ENCODE peak calls at places on chromosomes 12 and 14, in ten cellular contexts. H is IMR-90, W is cardiac muscle cell, S is left ventricle myocardium inferior, Z is Karpas-422, C is Panc1, G is thoracic aorta, O is psoas muscle, I is Peyer's patch, D is tibial artery. A is an unnamed sample. For H3K27me3, the result is how much of the 10 kb centered on the place peaks cover.

GRCh38 chr12:22252057-22252456 is 82.5 kb downstream of the ST8SIA1 start:
- DNase-seq in W (no peak), I (no peak), G (no peak), O (no peak), S (no peak), D (no peak), H (no peak), Z (no peak), C (no peak), A (no peak)

GRCh38 chr12:5493018-5493417 is 61.1 kb downstream of the NTF3 start:
- DNase-seq in G (no peak), W (no peak), D (no peak), S (no peak), Z (no peak), C (no peak), O (no peak), I (no peak), H (no peak), A (peak)

GRCh38 chr12:121036810-121037326 is 2.2 kb downstream of the OASL start:
- DNase-seq in H (peak), D (no peak), C (no peak), S (no peak), O (no peak), G (no peak), Z (no peak), W (no peak), I (no peak), A (no peak)

GRCh38 chr12:83573676-83574075 is 887.0 kb downstream of the TMTC2 start:
- DNase-seq in G (no peak), W (no peak), Z (no peak), O (no peak), H (no peak), I (no peak), D (no peak), C (no peak), S (no peak), A (no peak)

GRCh38 chr12:103273645-103274044 is 222.1 kb downstream of the C12orf42 start:
- DNase-seq in O (no peak), I (no peak), W (no peak), Z (no peak), C (no peak), D (no peak), G (no peak), H (no peak), S (no peak), A (no peak)

GRCh38 chr12:11879306-11879705 is 191.4 kb upstream of the BCL2L14 start:
- DNase-seq in S (no peak), G (no peak), O (no peak), D (no peak), H (peak), Z (no peak), C (no peak), W (no peak), I (no peak), A (no peak)

GRCh38 chr12:47867496-47867941 is 37.3 kb downstream of the VDR start:
- DNase-seq in G (no peak), S (no peak), D (no peak), W (no peak), O (no peak), C (no peak), H (peak), I (no peak), Z (no peak), A (no peak)

GRCh38 chr14:41558527-41558926 is 48.1 kb upstream of the LRFN5 start:
- DNase-seq in Z (no peak), C (no peak), D (no peak), S (no peak), H (no peak), O (no peak), I (no peak), G (no peak), W (no peak), A (no peak)

GRCh38 chr12:94690199-94690695 is 39.9 kb upstream of the TMCC3 start:
- DNase-seq in H (no peak), Z (no peak), S (no peak), I (no peak), O (no peak), C (no peak), W (no peak), G (no peak), D (no peak), A (no peak)

GRCh38 chr12:53504004-53504920 is 3.0 kb downstream of the NPFF start:
- DNase-seq in O (no peak), D (peak), S (no peak), W (no peak), H (no peak), Z (no peak), I (no peak), G (no peak), C (no peak), A (no peak)

GRCh38 chr12:20420557-20420956 is 52.2 kb downstream of the PDE3A start:
- DNase-seq in O (no peak), I (no peak), C (no peak), S (no peak), Z (no peak), W (no peak), G (no peak), H (no peak), D (no peak), A (no peak)

GRCh38 chr12:108326254-108326750 is 12.8 kb downstream of the CMKLR1 start:
- DNase-seq in G (no peak), D (no peak), S (no peak), O (no peak), Z (no peak), W (no peak), H (no peak), I (no peak), C (no peak), A (no peak)

GRCh38 chr12:12810507-12811143 is 2.5 kb upstream of the DDX47 start:
- DNase-seq in I (no peak), G (no peak), H (no peak), C (no peak), O (no peak), S (no peak), W (no peak), Z (no peak), D (no peak), A (peak)

GRCh38 chr12:57272337-57273151 is 21.6 kb upstream of the STAC3 start:
- DNase-seq in O (no peak), W (peak), Z (no peak), D (no peak), G (no peak), I (no peak), C (no peak), S (peak), H (peak), A (peak)

GRCh38 chr12:56593909-56594621 is 36.1 kb downstream of the BAZ2A start:
- DNase-seq in W (peak), H (peak), O (peak), S (no peak), D (peak), Z (peak), I (peak), C (peak), G (no peak), A (peak)

GRCh38 chr12:1507308-1507707 is 87.1 kb downstream of the FBXL14 start:
- DNase-seq in G (no peak), H (no peak), C (no peak), W (no peak), D (peak), I (no peak), S (no peak), Z (no peak), O (no peak), A (no peak)

GRCh38 chr14:101444116-101444515 is 117.2 kb upstream of the DIO3 start:
- DNase-seq in W (no peak), I (no peak), H (peak), O (no peak), S (no peak), G (no peak), C (no peak), D (no peak), Z (no peak), A (no peak)

GRCh38 chr12:132418393-132418925 is 71.5 kb upstream of the FBRSL1 start:
- DNase-seq in C (no peak), H (no peak), S (no peak), I (no peak), D (no peak), G (no peak), W (no peak), Z (no peak), O (no peak), A (no peak)

GRCh38 chr12:132416827-132417226 is 73.1 kb upstream of the FBRSL1 start:
- DNase-seq in I (no peak), Z (no peak), S (no peak), G (no peak), W (no peak), C (no peak), D (no peak), O (no peak), H (no peak), A (no peak)

GRCh38 chr12:132417741-132418140 is 72.2 kb upstream of the FBRSL1 start:
- DNase-seq in C (no peak), H (no peak), S (no peak), Z (no peak), D (no peak), O (no peak), I (no peak), W (no peak), G (no peak), A (no peak)

GRCh38 chr12:132422057-132423043 is 67.6 kb upstream of the FBRSL1 start:
- DNase-seq in H (peak), I (no peak), C (no peak), S (no peak), Z (no peak), G (no peak), D (no peak), W (no peak), O (no peak), A (peak)

GRCh38 chr12:132419612-132420237 is 70.2 kb upstream of the FBRSL1 start:
- DNase-seq in O (no peak), S (no peak), W (no peak), I (no peak), C (no peak), D (no peak), H (no peak), Z (no peak), G (no peak), A (no peak)
- H3K27me3 ChIP-seq in O (under half), S (half or more), W (half or more), I (under half), C (under half), D (under half), H (under half), Z (under half), G (under half), A (under half)

DNA sequence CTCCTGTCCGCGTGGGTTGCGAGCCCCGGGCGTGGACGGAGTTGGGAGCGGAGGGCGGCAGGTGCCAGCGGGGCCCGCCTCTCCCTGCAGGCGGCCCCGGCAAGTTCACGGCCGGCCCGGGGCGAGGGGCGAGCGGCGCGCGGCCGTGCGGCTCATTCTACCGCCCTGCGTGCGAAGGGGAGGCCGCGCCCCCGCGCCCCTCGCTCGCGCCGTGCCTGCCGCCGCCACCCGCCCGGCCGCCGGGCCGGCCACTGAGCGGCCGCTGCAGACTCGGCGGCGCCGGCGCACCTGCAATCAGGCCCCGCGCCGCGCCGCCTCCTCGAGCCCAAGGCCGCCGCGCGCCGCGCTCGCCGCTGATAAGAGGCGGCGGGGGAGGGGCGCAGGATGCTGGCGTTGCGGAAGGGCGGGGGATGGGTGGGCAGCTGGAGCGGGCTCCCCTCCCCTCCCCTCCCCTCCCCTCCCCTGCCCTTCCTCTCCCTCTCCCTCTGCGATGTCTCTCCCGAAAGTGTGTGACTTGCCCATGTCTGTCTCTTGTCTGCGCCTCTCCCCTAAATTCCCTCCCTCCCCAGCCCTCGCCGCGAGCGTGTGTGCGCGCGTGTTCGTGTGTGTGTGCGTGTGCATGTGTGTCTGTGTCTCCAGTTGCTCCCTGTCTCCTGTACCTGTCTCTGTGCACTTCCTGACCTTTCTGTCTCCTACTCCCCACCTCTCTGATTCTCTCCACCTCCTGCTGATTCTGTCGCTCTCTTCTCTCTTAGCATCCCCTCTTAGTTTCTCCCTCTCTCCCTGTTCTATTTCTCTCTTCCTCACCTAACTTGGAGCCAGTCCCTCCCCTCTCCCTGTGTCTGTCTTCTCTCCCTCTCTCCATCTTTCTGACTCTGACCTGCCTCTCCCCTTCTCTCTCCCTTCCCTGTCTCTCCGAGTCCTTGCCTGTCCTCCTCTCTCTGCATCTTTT is 768.1 kb upstream of the TBX3 start:
- DNase-seq in G (no peak), W (peak), C (no peak), S (peak), D (no peak), Z (no peak), O (peak), H (peak), I (no peak), A (peak)
- H3K4me3 ChIP-seq in G (peak), W (peak), C (peak), S (peak), D (peak), Z (no peak), O (peak), H (peak), I (no peak), A (peak)

GRCh38 chr14:23269193-23269592 is 16.7 kb downstream of the HOMEZ start:
- DNase-seq in G (no peak), Z (no peak), W (no peak), H (no peak), D (no peak), C (no peak), I (no peak), O (no peak), S (no peak), A (no peak)
- H3K27me3 ChIP-seq in G (under half), Z (under half), W (under half), H (under half), D (under half), C (under half), I (under half), O (under half), S (under half), A (under half)

DNA sequence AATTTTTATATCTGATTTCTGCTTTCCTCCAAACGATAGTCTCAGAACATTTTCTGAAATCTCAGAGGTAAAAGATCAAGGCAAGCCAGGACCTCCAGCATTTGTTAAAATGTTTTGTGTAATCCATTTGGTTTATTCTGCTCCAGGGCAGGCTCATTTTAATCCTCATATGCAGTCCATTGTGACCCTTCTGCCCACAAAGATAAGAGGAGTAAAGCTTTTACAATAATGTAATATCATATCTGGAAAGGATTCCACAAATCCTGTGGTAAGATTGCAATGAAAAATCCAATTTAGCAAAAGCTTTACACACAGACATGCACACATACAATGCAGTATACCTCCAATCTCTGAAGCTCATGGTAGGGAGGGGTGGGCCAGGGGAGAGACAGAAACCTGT is 55.3 kb upstream of the KCNH5 start:
- DNase-seq in I (no peak), W (no peak), Z (no peak), D (no peak), C (no peak), O (no peak), H (no peak), G (no peak), S (no peak), A (no peak)
- H3K4me3 ChIP-seq in I (no peak), W (no peak), Z (no peak), D (no peak), C (no peak), O (no peak), H (no peak), G (no peak), S (no peak), A (no peak)

GRCh38 chr12:46242569-46242968 is 26.3 kb downstream of the SLC38A1 start:
- DNase-seq in C (no peak), D (no peak), G (no peak), S (no peak), I (no peak), W (no peak), O (no peak), H (no peak), Z (no peak), A (no peak)
- H3K27me3 ChIP-seq in C (under half), D (under half), G (under half), S (under half), I (under half), W (under half), O (under half), H (under half), Z (under half), A (under half)

GRCh38 chr12:16607895-16608294 is 1.9 kb upstream of the LMO3 start:
- DNase-seq in G (no peak), H (no peak), S (no peak), C (no peak), W (no peak), I (no peak), O (no peak), D (no peak), Z (no peak), A (no peak)

GRCh38 chr12:16610743-16611142 is 4.8 kb upstream of the LMO3 start:
- DNase-seq in I (no peak), C (no peak), O (no peak), Z (no peak), S (no peak), D (no peak), W (no peak), G (no peak), H (no peak), A (no peak)

GRCh38 chr12:16608346-16608745 is 2.4 kb upstream of the LMO3 start:
- DNase-seq in S (no peak), O (no peak), Z (no peak), D (no peak), H (no peak), C (no peak), G (no peak), I (no peak), W (no peak), A (no peak)

GRCh38 chr12:16610006-16610520 is 4.1 kb upstream of the LMO3 start:
- DNase-seq in O (no peak), G (no peak), S (no peak), Z (no peak), H (no peak), C (no peak), I (no peak), W (no peak), D (no peak), A (no peak)

GRCh38 chr12:16609140-16609539 is 3.2 kb upstream of the LMO3 start:
- DNase-seq in O (no peak), S (no peak), D (no peak), I (no peak), H (no peak), Z (no peak), W (no peak), C (no peak), G (no peak), A (no peak)
- H3K4me3 ChIP-seq in O (peak), S (peak), D (peak), I (no peak), H (peak), Z (no peak), W (peak), C (no peak), G (peak), A (peak)

A was measured in WERI-Rb-1.